ENCODE peak calls at places on chromosome 10, in nine cellular contexts. L is NCI-H1694 treated with DMSO at 0.1 percent for 48 hours; S is skeletal muscle cell; V is GM04504; H is stromal cell of bone marrow; U is CD8-positive, alpha-beta T cell; R is naive B cell; E is stimulated activated CD8-positive, alpha-beta memory T cell treated with anti-CD3 and anti-CD28 coated beads, Interleukin-4, amount 100 ng/mL, for 1 hour; O is T-helper 2 cell. B is an unnamed sample.

GRCh38 chr10:115818015-115818414 is 455.0 kb downstream of the GFRA1 start:
- DNase-seq in E (no peak), V (peak), S (no peak), O (no peak), L (no peak), H (peak), R (no peak), U (no peak), B (no peak)

GRCh38 chr10:85168287-85168686 is 839.9 kb downstream of the CCSER2 start:
- DNase-seq in O (no peak), U (no peak), S (no peak), R (no peak), L (no peak), V (no peak), E (no peak), H (no peak), B (no peak)

GRCh38 chr10:77328272-77328816 is 309.3 kb downstream of the KCNMA1 start:
- DNase-seq in V (no peak), H (no peak), R (no peak), U (no peak), E (no peak), L (no peak), O (no peak), S (no peak), B (no peak)

GRCh38 chr10:113425596-113425995 is 127.3 kb upstream of the HABP2 start:
- DNase-seq in O (no peak), S (no peak), H (no peak), V (no peak), L (no peak), E (no peak), U (no peak), R (no peak), B (no peak)

GRCh38 chr10:43688348-43688892 is 39.7 kb upstream of the ZNF32 start:
- DNase-seq in R (no peak), V (no peak), L (no peak), S (no peak), U (no peak), E (no peak), H (no peak), O (no peak), B (no peak)

GRCh38 chr10:2475711-2476110 is 591.6 kb upstream of the PFKP start:
- DNase-seq in O (no peak), V (no peak), L (no peak), H (no peak), S (no peak), E (no peak), U (no peak), R (no peak), B (no peak)

GRCh38 chr10:124152139-124152780 is 58.9 kb upstream of the CHST15 start:
- DNase-seq in H (peak), E (no peak), R (no peak), O (no peak), S (no peak), V (peak), U (no peak), L (no peak), B (no peak)

GRCh38 chr10:33661580-33662269 is 327.3 kb upstream of the NRP1 start:
- DNase-seq in V (peak), S (peak), R (no peak), O (no peak), L (peak), E (no peak), U (no peak), H (no peak), B (no peak)

GRCh38 chr10:15744217-15744865 is 24.6 kb upstream of the ITGA8 start:
- DNase-seq in V (no peak), U (no peak), O (no peak), E (no peak), L (no peak), R (no peak), H (peak), S (no peak), B (peak)

GRCh38 chr10:102998508-102998907 is 80.4 kb downstream of the CNNM2 start:
- DNase-seq in O (no peak), U (no peak), V (no peak), R (no peak), H (no peak), L (no peak), E (no peak), S (no peak), B (no peak)

GRCh38 chr10:8137726-8138125 is 83.2 kb downstream of the GATA3 start:
- DNase-seq in E (no peak), L (no peak), O (no peak), R (no peak), U (no peak), H (no peak), V (no peak), S (no peak), B (no peak)

GRCh38 chr10:60390224-60390626 is 550 bp upstream of the ANK3 start:
- DNase-seq in E (no peak), H (no peak), U (no peak), L (peak), S (peak), V (no peak), R (no peak), O (no peak), B (no peak)

GRCh38 chr10:490891-491571 is 198.4 kb downstream of the DIP2C start:
- DNase-seq in L (no peak), H (peak), V (peak), O (no peak), S (peak), R (no peak), E (no peak), U (no peak), B (no peak)

GRCh38 chr10:102801496-102801895 is 35.7 kb downstream of the CYP17A1 start:
- DNase-seq in L (no peak), S (no peak), R (no peak), U (no peak), E (no peak), V (no peak), O (no peak), H (no peak), B (no peak)

GRCh38 chr10:77418211-77418640 is 219.4 kb downstream of the KCNMA1 start:
- DNase-seq in R (no peak), V (no peak), O (no peak), S (no peak), L (no peak), E (no peak), U (no peak), H (peak), B (no peak)

GRCh38 chr10:89494615-89495014 is 40.8 kb downstream of the SLC16A12 start:
- DNase-seq in R (no peak), E (no peak), S (no peak), V (no peak), H (no peak), U (no peak), O (no peak), L (peak), B (no peak)

GRCh38 chr10:121596668-121597503 is 1.4 kb downstream of the FGFR2 start:
- DNase-seq in U (no peak), L (no peak), H (peak), S (no peak), V (no peak), E (no peak), R (no peak), O (no peak), B (no peak)

GRCh38 chr10:23024002-23024401 is 71.4 kb upstream of the MSRB2 start:
- DNase-seq in L (no peak), U (no peak), E (no peak), V (no peak), O (no peak), H (no peak), S (no peak), R (no peak), B (no peak)

GRCh38 chr10:130547368-130547767 is 411.2 kb downstream of the GLRX3 start:
- DNase-seq in O (no peak), R (no peak), V (no peak), L (no peak), H (no peak), S (no peak), U (no peak), E (no peak), B (no peak)

GRCh38 chr10:95290801-95291633 is at the start of gene PDLIM1:
- DNase-seq in E (no peak), U (no peak), L (peak), S (no peak), O (no peak), R (peak), V (no peak), H (no peak), B (no peak)

GRCh38 chr10:110494532-110494931 is 3.2 kb upstream of the DUSP5 start:
- DNase-seq in H (no peak), V (no peak), E (no peak), S (no peak), U (no peak), R (no peak), L (no peak), O (no peak), B (no peak)

GRCh38 chr10:132538031-132538789 is 623 bp downstream of the INPP5A start:
- DNase-seq in E (no peak), H (no peak), V (no peak), S (no peak), R (no peak), L (no peak), U (no peak), O (peak), B (no peak)

GRCh38 chr10:72336259-72337038 is 18.3 kb downstream of the DNAJB12 start:
- DNase-seq in H (no peak), U (no peak), R (no peak), S (no peak), L (no peak), V (no peak), O (no peak), E (no peak), B (no peak)

GRCh38 chr10:572066-572465 is 117.4 kb downstream of the DIP2C start:
- DNase-seq in V (no peak), R (no peak), U (no peak), S (no peak), O (no peak), L (no peak), H (no peak), E (no peak), B (no peak)

GRCh38 chr10:80493482-80494021 is 39.4 kb downstream of the TSPAN14 start:
- DNase-seq in V (peak), S (peak), R (no peak), E (no peak), O (no peak), L (no peak), H (peak), U (no peak), B (no peak)

GRCh38 chr10:103111918-103112877 is 80.9 kb downstream of the NT5C2 start:
- DNase-seq in E (no peak), H (no peak), O (no peak), S (no peak), R (no peak), U (no peak), V (no peak), L (no peak), B (no peak)

GRCh38 chr10:15725603-15726002 is 5.9 kb upstream of the ITGA8 start:
- DNase-seq in L (no peak), R (no peak), H (no peak), U (no peak), O (no peak), E (no peak), S (peak), V (no peak), B (no peak)

GRCh38 chr10:92757066-92757716 is 67.4 kb downstream of the HHEX start:
- DNase-seq in S (peak), U (no peak), E (no peak), O (no peak), R (peak), L (no peak), V (peak), H (peak), B (peak)

GRCh38 chr10:988667-989545 is 672 bp downstream of the GTPBP4 start:
- DNase-seq in S (no peak), V (no peak), R (no peak), E (no peak), O (no peak), H (no peak), U (no peak), L (no peak), B (no peak)

GRCh38 chr10:90924552-90924951 is 3.7 kb upstream of the ANKRD1 start:
- DNase-seq in R (no peak), V (no peak), U (no peak), O (no peak), E (no peak), L (no peak), H (no peak), S (no peak), B (no peak)

GRCh38 chr10:17503795-17504194 is 49.4 kb upstream of the ST8SIA6 start:
- DNase-seq in L (no peak), H (no peak), E (no peak), O (no peak), R (no peak), S (no peak), V (no peak), U (no peak), B (no peak)

GRCh38 chr10:104441601-104442000 is 88.0 kb downstream of the CFAP58 start:
- DNase-seq in S (peak), R (no peak), V (peak), U (no peak), H (peak), O (no peak), L (no peak), E (no peak), B (no peak)

GRCh38 chr10:71308244-71308643 is 10.8 kb upstream of the SLC29A3 start:
- DNase-seq in V (no peak), R (no peak), L (no peak), E (no peak), U (no peak), O (no peak), S (no peak), H (no peak), B (no peak)